ENCODE peak calls at places on chromosomes 3 and 15, in ten cellular contexts. W, F, J, X, T, U, R, G, I and L are unnamed samples.

GRCh38 chr3:196144383-196145105 is 62.7 kb upstream of the TFRC start:
- DNase-seq in W (no peak), F (peak; percentile 2), J (no peak), X (no peak), T (no peak), U (no peak), R (no peak), G (no peak), I (no peak), L (no peak)

GRCh38 chr3:72031581-72031980 is 246.6 kb upstream of the PROK2 start:
- DNase-seq in W (no peak), F (no peak), J (no peak), X (no peak), T (no peak), U (no peak), R (no peak), G (no peak), I (no peak), L (no peak)

GRCh38 chr15:73001840-73002239 is 50.4 kb upstream of the NEO1 start:
- DNase-seq in W (no peak), F (no peak), J (no peak), X (no peak), T (no peak), U (no peak), R (no peak), G (no peak), I (no peak), L (no peak)

GRCh38 chr3:119588112-119588511 is 8.8 kb downstream of the ADPRH start:
- DNase-seq in W (no peak), F (no peak), J (no peak), X (no peak), T (peak; percentile 59), U (no peak), R (no peak), G (peak; percentile 40), I (no peak), L (no peak)

GRCh38 chr3:99711361-99711760 is 73.0 kb downstream of the COL8A1 start:
- DNase-seq in W (no peak), F (no peak), J (no peak), X (no peak), T (no peak), U (no peak), R (no peak), G (no peak), I (no peak), L (no peak)

GRCh38 chr15:80434926-80435720 is 30.9 kb downstream of the ARNT2 start:
- DNase-seq in W (no peak), F (no peak), J (no peak), X (no peak), T (no peak), U (no peak), R (no peak), G (no peak), I (peak; percentile 46), L (no peak)

GRCh38 chr3:115512565-115513410 is 110.5 kb upstream of the GAP43 start:
- DNase-seq in W (peak; percentile 46), F (no peak), J (no peak), X (peak; percentile 62), T (peak; percentile 19), U (peak; percentile 22), R (peak; percentile 46), G (peak; percentile 9), I (peak; percentile 16), L (no peak)

GRCh38 chr15:95557226-95558046 is 773.1 kb upstream of the NR2F2 start:
- DNase-seq in W (peak; percentile 6), F (no peak), J (no peak), X (peak; percentile 55), T (no peak), U (no peak), R (no peak), G (peak; percentile 5), I (no peak), L (no peak)

GRCh38 chr3:58055309-58055708 is 47.1 kb downstream of the FLNB start:
- DNase-seq in W (no peak), F (no peak), J (no peak), X (no peak), T (no peak), U (no peak), R (no peak), G (no peak), I (no peak), L (no peak)

GRCh38 chr3:172289583-172289982 is 158.7 kb downstream of the GHSR start:
- DNase-seq in W (no peak), F (no peak), J (no peak), X (peak; percentile 22), T (no peak), U (no peak), R (no peak), G (no peak), I (no peak), L (no peak)

GRCh38 chr15:68371160-68371559 is 60.8 kb downstream of the ITGA11 start:
- DNase-seq in W (no peak), F (no peak), J (no peak), X (no peak), T (no peak), U (no peak), R (no peak), G (no peak), I (peak; percentile 22), L (no peak)

GRCh38 chr3:42705962-42706585 is 3.5 kb upstream of the HHATL start:
- DNase-seq in W (no peak), F (no peak), J (no peak), X (no peak), T (no peak), U (no peak), R (no peak), G (no peak), I (peak; percentile 1), L (no peak)

GRCh38 chr3:66593978-66594377 is 93.2 kb upstream of the LRIG1 start:
- DNase-seq in W (no peak), F (no peak), J (no peak), X (no peak), T (no peak), U (no peak), R (no peak), G (no peak), I (no peak), L (no peak)

GRCh38 chr3:157096328-157096727 is 63.6 kb downstream of the CCNL1 start:
- DNase-seq in W (no peak), F (no peak), J (no peak), X (no peak), T (no peak), U (no peak), R (no peak), G (no peak), I (no peak), L (no peak)